ENCODE peak calls at places on chromosomes 2 and 18, in nine cellular contexts. W is esophagus mucosa; M is pancreas; N is omental fat pad; U is right lobe of liver; S is stimulated activated memory B cell treated with anti-CD40 and anti-IgM and Interleukin-4, amounts not matched to agents 10 μg/mL and 1 μg/mL and 100 μg/mL, for 72 hours; D is SK-N-SH treated with all-trans-retinoic acid at 6 μM for 48 hours; L is stimulated activated naive CD8-positive, alpha-beta T cell treated with anti-CD3 and anti-CD28 coated beads, Interleukin-15, amount 100 ng/mL, for 72 hours; F is GM23338. O is an unnamed sample.

GRCh38 chr18:524496-524895 is 24.0 kb upstream of the COLEC12 start:
- ATAC-seq in M (peak), D (peak), U (no peak), W (no peak), F (no peak), L (no peak), S (no peak), N (peak), O (no peak)

GRCh38 chr2:153455856-153456255 is 22.7 kb downstream of the RPRM start:
- ATAC-seq in S (no peak), L (no peak), M (no peak), D (no peak), U (no peak), W (no peak), F (peak), N (no peak), O (no peak)

GRCh38 chr2:126671488-126671887 is 15.5 kb downstream of the GYPC start:
- ATAC-seq in M (no peak), W (no peak), F (no peak), D (no peak), U (no peak), S (no peak), N (no peak), L (no peak), O (no peak)

GRCh38 chr2:105391058-105391627 is 7.7 kb downstream of the FHL2 start:
- ATAC-seq in F (no peak), D (no peak), L (no peak), U (no peak), M (no peak), W (no peak), N (no peak), S (no peak), O (no peak)

GRCh38 chr18:49988733-49989132 is 175.4 kb upstream of the ACAA2 start:
- ATAC-seq in S (no peak), W (no peak), L (no peak), U (no peak), N (no peak), D (no peak), M (no peak), F (peak), O (no peak)

GRCh38 chr2:110770696-110771425 is 38.5 kb downstream of the ACOXL start:
- ATAC-seq in F (no peak), N (peak), W (peak), M (peak), D (peak), S (no peak), L (no peak), U (no peak), O (no peak)

GRCh38 chr2:172772637-172773036 is 37.0 kb downstream of the RAPGEF4 start:
- ATAC-seq in S (no peak), M (peak), F (no peak), L (no peak), D (no peak), W (peak), U (peak), N (no peak), O (no peak)

GRCh38 chr2:216536725-216537124 is 38.1 kb downstream of the RPL37A start:
- ATAC-seq in U (no peak), M (no peak), S (no peak), D (peak), L (no peak), W (no peak), F (no peak), N (no peak), O (no peak)

GRCh38 chr2:181037922-181038321 is 57.5 kb downstream of the UBE2E3 start:
- ATAC-seq in F (no peak), U (no peak), W (no peak), M (no peak), S (no peak), N (no peak), D (no peak), L (peak), O (peak)

GRCh38 chr2:113228991-113229716 is 49.6 kb downstream of the PAX8 start:
- ATAC-seq in U (peak), W (no peak), F (peak), L (no peak), D (no peak), M (no peak), S (no peak), N (no peak), O (no peak)

GRCh38 chr2:100522430-100522829 is 40.4 kb upstream of the PDCL3 start:
- ATAC-seq in U (no peak), F (no peak), S (no peak), M (peak), N (no peak), W (no peak), L (no peak), D (no peak), O (no peak)

GRCh38 chr2:101961287-101962242 is 30.2 kb upstream of the IL1R2 start:
- ATAC-seq in D (no peak), N (peak), S (no peak), U (peak), W (peak), F (no peak), L (no peak), M (peak), O (no peak)

GRCh38 chr2:177783835-177784448 is 288.6 kb downstream of the PDE11A start:
- ATAC-seq in D (peak), W (peak), L (peak), S (no peak), F (no peak), U (peak), M (peak), N (no peak), O (peak)

GRCh38 chr2:241228860-241229516 is 40.5 kb downstream of the ANO7 start:
- ATAC-seq in M (no peak), W (no peak), S (no peak), D (no peak), N (no peak), F (no peak), L (no peak), U (no peak), O (no peak)

GRCh38 chr2:16466133-16466820 is 199.4 kb downstream of the CYRIA start:
- ATAC-seq in M (no peak), W (no peak), F (no peak), N (no peak), D (no peak), L (no peak), S (no peak), U (no peak), O (no peak)

GRCh38 chr18:58544616-58545337 is 84.1 kb downstream of the ALPK2 start:
- ATAC-seq in M (no peak), L (peak), W (no peak), S (peak), U (no peak), D (no peak), N (no peak), F (no peak), O (peak)

GRCh38 chr2:43021791-43022500 is 204.5 kb downstream of the ZFP36L2 start:
- ATAC-seq in L (no peak), N (no peak), S (no peak), U (no peak), D (no peak), M (peak), F (peak), W (peak), O (no peak)

GRCh38 chr18:5964108-5964507 is 68.8 kb upstream of the TMEM200C start:
- ATAC-seq in M (no peak), N (no peak), L (no peak), W (no peak), U (no peak), S (no peak), F (no peak), D (no peak), O (no peak)

GRCh38 chr18:23433360-23433759 is 19.7 kb upstream of the RIOK3 start:
- ATAC-seq in F (no peak), M (no peak), L (no peak), W (peak), D (no peak), U (no peak), S (no peak), N (no peak), O (no peak)

GRCh38 chr2:20065885-20066602 is 14.6 kb upstream of the LAPTM4A start:
- ATAC-seq in S (no peak), U (peak), L (peak), F (no peak), N (peak), W (peak), M (peak), D (peak), O (peak)

GRCh38 chr2:230537531-230537976 is 121.6 kb downstream of the SP100 start:
- ATAC-seq in D (no peak), N (no peak), M (no peak), F (no peak), U (no peak), L (peak), W (no peak), S (peak), O (peak)

GRCh38 chr18:31667185-31667584 is 17.2 kb downstream of the B4GALT6 start:
- ATAC-seq in L (no peak), M (no peak), N (peak), S (no peak), U (no peak), W (no peak), F (no peak), D (peak), O (no peak)

GRCh38 chr2:66576381-66577330 is 141.7 kb downstream of the MEIS1 start:
- ATAC-seq in L (peak), M (peak), U (peak), N (peak), W (peak), D (no peak), S (no peak), F (peak), O (no peak)

GRCh38 chr2:49770919-49771318 is 616.6 kb upstream of the FSHR start:
- ATAC-seq in L (peak), F (peak), D (no peak), M (peak), W (peak), S (peak), U (peak), N (no peak), O (no peak)

GRCh38 chr2:189177441-189177840 is 2.1 kb downstream of the COL5A2 start:
- ATAC-seq in M (no peak), L (no peak), D (no peak), S (no peak), N (no peak), W (no peak), F (no peak), U (no peak), O (no peak)

GRCh38 chr18:292271-292670 is 24.4 kb upstream of the THOC1 start:
- ATAC-seq in W (no peak), F (no peak), N (no peak), D (peak), S (no peak), M (no peak), U (no peak), L (no peak), O (no peak)

GRCh38 chr2:160993543-160994090 is 166.6 kb upstream of the TANK start:
- ATAC-seq in M (peak), W (no peak), S (no peak), F (no peak), U (no peak), L (no peak), D (no peak), N (no peak), O (no peak)

GRCh38 chr2:68434981-68435380 is 32.1 kb downstream of the FBXO48 start:
- ATAC-seq in W (no peak), S (no peak), F (no peak), U (no peak), D (no peak), L (no peak), N (no peak), M (no peak), O (no peak)

GRCh38 chr2:85704800-85705679 is 10.9 kb downstream of the GNLY start:
- ATAC-seq in N (no peak), F (no peak), W (no peak), M (no peak), S (peak), U (no peak), L (peak), D (no peak), O (peak)

GRCh38 chr2:18792684-18793083 is 203.3 kb upstream of the NT5C1B start:
- ATAC-seq in S (no peak), F (no peak), U (no peak), M (no peak), D (peak), N (no peak), L (no peak), W (no peak), O (no peak)

GRCh38 chr2:102027036-102027702 is 35.4 kb downstream of the IL1R2 start:
- ATAC-seq in W (no peak), D (peak), U (peak), M (peak), N (peak), L (no peak), S (no peak), F (no peak), O (peak)

GRCh38 chr2:55112229-55113016 is 62.2 kb upstream of the RTN4 start:
- ATAC-seq in L (no peak), M (peak), W (no peak), U (peak), S (peak), F (peak), D (peak), N (peak), O (no peak)

GRCh38 chr2:237996041-237996593 is 29.3 kb downstream of the UBE2F start:
- ATAC-seq in W (no peak), M (peak), L (no peak), U (no peak), F (no peak), D (no peak), N (peak), S (no peak), O (peak)

GRCh38 chr2:97951155-97951670 is 44.5 kb downstream of the TMEM131 start:
- ATAC-seq in D (peak), W (no peak), N (no peak), S (peak), F (peak), M (no peak), U (no peak), L (peak), O (peak)

O was measured in activated T-helper 17 cell treated with anti-CD3 and anti-CD28 coated beads, Interleukin-2, amount 50 U/mL, for 72 hours.